ENCODE peak calls at places on chromosomes 11 and 22, in five cellular contexts. One of them, this sample, is unnamed.

GRCh38 chr11:19200410-19201201 is 1.2 kb downstream of the CSRP3 start:
- DNase-seq in CD8-positive, alpha-beta T cell: no peak
- DNase-seq in adipocyte: peak
- DNase-seq in endothelial cell of umbilical vein: peak
- DNase-seq in effector memory CD4-positive, alpha-beta T cell: no peak
- DNase-seq in this sample: no peak

GRCh38 chr11:117265745-117266144 is 25.4 kb upstream of the BACE1-AS start:
- DNase-seq in CD8-positive, alpha-beta T cell: no peak
- DNase-seq in adipocyte: no peak
- DNase-seq in endothelial cell of umbilical vein: no peak
- DNase-seq in effector memory CD4-positive, alpha-beta T cell: no peak
- DNase-seq in this sample: no peak

GRCh38 chr11:66100272-66101037 is 30.4 kb downstream of the PACS1 start:
- DNase-seq in CD8-positive, alpha-beta T cell: peak
- DNase-seq in adipocyte: no peak
- DNase-seq in endothelial cell of umbilical vein: no peak
- DNase-seq in effector memory CD4-positive, alpha-beta T cell: peak
- DNase-seq in this sample: no peak

GRCh38 chr11:35247428-35247827 is 108.5 kb downstream of the CD44 start:
- DNase-seq in CD8-positive, alpha-beta T cell: peak
- DNase-seq in adipocyte: no peak
- DNase-seq in endothelial cell of umbilical vein: no peak
- DNase-seq in effector memory CD4-positive, alpha-beta T cell: peak
- DNase-seq in this sample: no peak

GRCh38 chr11:9609002-9609759 is 35.7 kb downstream of the WEE1 start:
- DNase-seq in CD8-positive, alpha-beta T cell: no peak
- DNase-seq in adipocyte: no peak
- DNase-seq in endothelial cell of umbilical vein: no peak
- DNase-seq in effector memory CD4-positive, alpha-beta T cell: no peak
- DNase-seq in this sample: no peak

GRCh38 chr11:34266987-34267386 is 90.8 kb downstream of the ABTB2 start:
- DNase-seq in CD8-positive, alpha-beta T cell: no peak
- DNase-seq in adipocyte: no peak
- DNase-seq in endothelial cell of umbilical vein: no peak
- DNase-seq in effector memory CD4-positive, alpha-beta T cell: no peak
- DNase-seq in this sample: no peak

GRCh38 chr11:26331911-26332571 is at the start of gene ANO3:
- DNase-seq in CD8-positive, alpha-beta T cell: no peak
- DNase-seq in adipocyte: peak
- DNase-seq in endothelial cell of umbilical vein: peak
- DNase-seq in effector memory CD4-positive, alpha-beta T cell: no peak
- DNase-seq in this sample: peak

GRCh38 chr11:15893080-15893492 is 463.3 kb downstream of the SOX6 start:
- DNase-seq in CD8-positive, alpha-beta T cell: no peak
- DNase-seq in adipocyte: peak
- DNase-seq in endothelial cell of umbilical vein: peak
- DNase-seq in effector memory CD4-positive, alpha-beta T cell: no peak
- DNase-seq in this sample: no peak

GRCh38 chr22:19371893-19372292 is 59.6 kb downstream of the HIRA start:
- DNase-seq in CD8-positive, alpha-beta T cell: no peak
- DNase-seq in adipocyte: no peak
- DNase-seq in endothelial cell of umbilical vein: no peak
- DNase-seq in effector memory CD4-positive, alpha-beta T cell: no peak
- DNase-seq in this sample: no peak

GRCh38 chr11:109421981-109422590 is at the start of gene C11orf87:
- DNase-seq in CD8-positive, alpha-beta T cell: no peak
- DNase-seq in adipocyte: peak
- DNase-seq in endothelial cell of umbilical vein: no peak
- DNase-seq in effector memory CD4-positive, alpha-beta T cell: no peak
- DNase-seq in this sample: no peak

GRCh38 chr22:24969588-24970301 is 17.2 kb downstream of the KIAA1671 start:
- DNase-seq in CD8-positive, alpha-beta T cell: no peak
- DNase-seq in adipocyte: peak
- DNase-seq in endothelial cell of umbilical vein: peak
- DNase-seq in effector memory CD4-positive, alpha-beta T cell: no peak
- DNase-seq in this sample: no peak

GRCh38 chr22:11628651-11629511 is 3899.1 kb upstream of the OR11H1 start:
- DNase-seq in CD8-positive, alpha-beta T cell: no peak
- DNase-seq in adipocyte: no peak
- DNase-seq in endothelial cell of umbilical vein: no peak
- DNase-seq in effector memory CD4-positive, alpha-beta T cell: no peak
- DNase-seq in this sample: no peak

GRCh38 chr22:40345801-40346177 is 511 bp upstream of the ADSL start:
- DNase-seq in CD8-positive, alpha-beta T cell: peak
- DNase-seq in adipocyte: peak
- DNase-seq in endothelial cell of umbilical vein: no peak
- DNase-seq in effector memory CD4-positive, alpha-beta T cell: peak
- DNase-seq in this sample: no peak

GRCh38 chr11:31802609-31802989 is 8.5 kb downstream of the PAX6 start:
- DNase-seq in CD8-positive, alpha-beta T cell: no peak
- DNase-seq in adipocyte: no peak
- DNase-seq in endothelial cell of umbilical vein: no peak
- DNase-seq in effector memory CD4-positive, alpha-beta T cell: no peak
- DNase-seq in this sample: no peak

GRCh38 chr11:90916706-90917105 is 693.9 kb upstream of the CHORDC1 start:
- DNase-seq in CD8-positive, alpha-beta T cell: no peak
- DNase-seq in adipocyte: no peak
- DNase-seq in endothelial cell of umbilical vein: no peak
- DNase-seq in effector memory CD4-positive, alpha-beta T cell: no peak
- DNase-seq in this sample: no peak

GRCh38 chr11:120562806-120563425 is 51.4 kb downstream of the GRIK4 start:
- DNase-seq in CD8-positive, alpha-beta T cell: no peak
- DNase-seq in adipocyte: no peak
- DNase-seq in endothelial cell of umbilical vein: no peak
- DNase-seq in effector memory CD4-positive, alpha-beta T cell: no peak
- DNase-seq in this sample: no peak

GRCh38 chr11:125593113-125593761 is 585 bp downstream of the STT3A start:
- DNase-seq in CD8-positive, alpha-beta T cell: no peak
- DNase-seq in adipocyte: peak
- DNase-seq in endothelial cell of umbilical vein: no peak
- DNase-seq in effector memory CD4-positive, alpha-beta T cell: no peak
- DNase-seq in this sample: no peak

GRCh38 chr11:70661763-70662501 is 263.6 kb downstream of the CTTN start:
- DNase-seq in CD8-positive, alpha-beta T cell: no peak
- DNase-seq in adipocyte: peak
- DNase-seq in endothelial cell of umbilical vein: no peak
- DNase-seq in effector memory CD4-positive, alpha-beta T cell: no peak
- DNase-seq in this sample: no peak

GRCh38 chr11:46367244-46367915 is 14.1 kb upstream of the MDK start:
- DNase-seq in CD8-positive, alpha-beta T cell: peak
- DNase-seq in adipocyte: peak
- DNase-seq in endothelial cell of umbilical vein: peak
- DNase-seq in effector memory CD4-positive, alpha-beta T cell: peak
- DNase-seq in this sample: no peak

GRCh38 chr11:3675971-3676370 is 4.8 kb upstream of the CHRNA10 start:
- DNase-seq in CD8-positive, alpha-beta T cell: no peak
- DNase-seq in adipocyte: no peak
- DNase-seq in endothelial cell of umbilical vein: no peak
- DNase-seq in effector memory CD4-positive, alpha-beta T cell: no peak
- DNase-seq in this sample: no peak

GRCh38 chr11:109040303-109040702 is 375.4 kb downstream of the DDX10 start:
- DNase-seq in CD8-positive, alpha-beta T cell: no peak
- DNase-seq in adipocyte: no peak
- DNase-seq in endothelial cell of umbilical vein: no peak
- DNase-seq in effector memory CD4-positive, alpha-beta T cell: no peak
- DNase-seq in this sample: peak

GRCh38 chr11:106497321-106497720 is 419.9 kb downstream of the AASDHPPT start:
- DNase-seq in CD8-positive, alpha-beta T cell: no peak
- DNase-seq in adipocyte: no peak
- DNase-seq in endothelial cell of umbilical vein: no peak
- DNase-seq in effector memory CD4-positive, alpha-beta T cell: no peak
- DNase-seq in this sample: no peak

GRCh38 chr11:40292636-40293585 is 1166.5 kb downstream of the LRRC4C start:
- DNase-seq in CD8-positive, alpha-beta T cell: no peak
- DNase-seq in adipocyte: peak
- DNase-seq in endothelial cell of umbilical vein: no peak
- DNase-seq in effector memory CD4-positive, alpha-beta T cell: no peak
- DNase-seq in this sample: no peak

GRCh38 chr11:44241851-44242250 is 68.1 kb downstream of the ALX4 start:
- DNase-seq in CD8-positive, alpha-beta T cell: no peak
- DNase-seq in adipocyte: no peak
- DNase-seq in endothelial cell of umbilical vein: no peak
- DNase-seq in effector memory CD4-positive, alpha-beta T cell: no peak
- DNase-seq in this sample: no peak

GRCh38 chr11:82842019-82842418 is 58.2 kb downstream of the PRCP start:
- DNase-seq in CD8-positive, alpha-beta T cell: no peak
- DNase-seq in adipocyte: no peak
- DNase-seq in endothelial cell of umbilical vein: no peak
- DNase-seq in effector memory CD4-positive, alpha-beta T cell: no peak
- DNase-seq in this sample: no peak

GRCh38 chr11:59012942-59013256 is 73.2 kb upstream of the GLYATL1B start:
- DNase-seq in CD8-positive, alpha-beta T cell: no peak
- DNase-seq in adipocyte: no peak
- DNase-seq in endothelial cell of umbilical vein: no peak
- DNase-seq in effector memory CD4-positive, alpha-beta T cell: no peak
- DNase-seq in this sample: no peak

GRCh38 chr11:9783986-9784385 is 120.1 kb downstream of the SWAP70 start:
- DNase-seq in CD8-positive, alpha-beta T cell: no peak
- DNase-seq in adipocyte: no peak
- DNase-seq in endothelial cell of umbilical vein: no peak
- DNase-seq in effector memory CD4-positive, alpha-beta T cell: no peak
- DNase-seq in this sample: no peak

GRCh38 chr11:124776865-124777645 is 15.0 kb upstream of the ESAM start:
- DNase-seq in CD8-positive, alpha-beta T cell: no peak
- DNase-seq in adipocyte: no peak
- DNase-seq in endothelial cell of umbilical vein: no peak
- DNase-seq in effector memory CD4-positive, alpha-beta T cell: no peak
- DNase-seq in this sample: no peak

GRCh38 chr11:114090976-114091375 is 31.5 kb downstream of the ZBTB16 start:
- DNase-seq in CD8-positive, alpha-beta T cell: no peak
- DNase-seq in adipocyte: no peak
- DNase-seq in endothelial cell of umbilical vein: no peak
- DNase-seq in effector memory CD4-positive, alpha-beta T cell: no peak
- DNase-seq in this sample: no peak

DNA sequence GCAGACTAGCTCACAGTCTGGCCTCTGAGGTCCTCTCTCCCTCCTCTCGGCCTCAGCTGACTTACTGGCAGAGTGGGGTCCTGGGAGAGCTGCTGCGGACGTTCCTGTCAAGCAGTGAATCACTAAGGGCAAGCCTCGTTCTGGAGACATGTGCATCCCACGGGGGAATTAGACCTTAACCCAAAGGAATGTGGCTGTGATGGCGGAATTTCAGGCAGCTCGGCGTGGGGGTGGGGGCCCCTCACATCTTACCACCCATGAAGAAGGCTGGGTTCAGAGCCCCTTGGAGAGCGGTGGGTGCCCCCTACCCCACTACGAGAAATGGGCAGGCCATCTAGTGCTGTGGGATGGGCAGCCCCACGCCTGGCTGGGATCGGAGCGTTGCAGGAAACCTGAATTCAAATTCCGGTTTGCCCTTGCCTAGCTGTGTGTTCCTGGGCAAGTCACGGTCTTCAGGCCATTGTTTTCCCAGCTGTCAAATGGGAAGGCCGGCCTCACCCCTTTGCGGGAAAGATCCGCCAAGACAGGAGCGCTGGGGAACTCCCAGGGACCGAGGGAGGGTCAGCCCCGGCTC is 559 bp downstream of the LRRC32 start:
- DNase-seq in CD8-positive, alpha-beta T cell: no peak
- DNase-seq in adipocyte: peak
- DNase-seq in endothelial cell of umbilical vein: peak
- DNase-seq in effector memory CD4-positive, alpha-beta T cell: no peak
- DNase-seq in this sample: no peak
- H3K4me3 ChIP-seq in CD8-positive, alpha-beta T cell: peak
- H3K4me3 ChIP-seq in adipocyte: peak
- H3K4me3 ChIP-seq in endothelial cell of umbilical vein: peak
- H3K4me3 ChIP-seq in effector memory CD4-positive, alpha-beta T cell: peak
- H3K4me3 ChIP-seq in this sample: peak

GRCh38 chr11:78187366-78188011 is 937 bp downstream of the KCTD21 start:
- DNase-seq in CD8-positive, alpha-beta T cell: no peak
- DNase-seq in adipocyte: no peak
- DNase-seq in endothelial cell of umbilical vein: no peak
- DNase-seq in effector memory CD4-positive, alpha-beta T cell: no peak
- DNase-seq in this sample: no peak
- H3K4me3 ChIP-seq in CD8-positive, alpha-beta T cell: peak
- H3K4me3 ChIP-seq in adipocyte: peak
- H3K4me3 ChIP-seq in endothelial cell of umbilical vein: peak
- H3K4me3 ChIP-seq in effector memory CD4-positive, alpha-beta T cell: peak
- H3K4me3 ChIP-seq in this sample: peak

DNA sequence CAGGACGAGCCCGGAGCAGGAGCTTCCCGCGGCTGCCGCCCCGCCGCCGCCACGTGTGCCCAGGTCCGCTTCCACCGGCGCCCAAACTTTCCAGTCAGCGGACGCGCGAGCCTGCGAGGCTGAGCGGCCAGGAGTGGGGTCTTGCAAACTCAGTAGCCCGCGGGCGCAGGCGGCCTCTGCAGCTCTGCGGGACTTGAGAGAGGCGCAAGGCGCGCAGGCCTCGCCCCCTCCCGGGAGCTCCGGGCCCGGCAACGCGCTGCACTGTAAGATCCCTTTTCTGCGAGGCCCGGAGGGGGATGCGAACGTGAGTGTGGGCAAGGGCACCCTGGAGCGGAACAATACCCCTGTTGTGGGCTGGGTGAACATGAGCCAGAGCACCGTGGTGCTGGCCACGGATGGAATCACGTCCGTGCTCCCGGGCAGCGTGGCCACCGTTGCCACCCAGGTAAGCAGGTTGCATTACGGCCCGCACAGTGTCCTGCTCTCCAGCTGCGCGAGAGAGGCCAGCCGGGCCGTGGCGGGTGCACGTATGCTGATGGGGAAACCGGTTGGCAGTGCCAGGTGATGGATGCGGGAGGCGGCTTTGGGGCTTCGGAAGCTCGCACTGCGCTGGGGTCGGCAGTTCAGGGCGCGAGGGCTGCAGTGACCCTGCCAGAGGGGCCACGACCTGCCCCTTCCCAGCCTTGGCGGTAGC is 2.0 kb downstream of the SLC6A5 start:
- DNase-seq in CD8-positive, alpha-beta T cell: no peak
- DNase-seq in adipocyte: no peak
- DNase-seq in endothelial cell of umbilical vein: no peak
- DNase-seq in effector memory CD4-positive, alpha-beta T cell: no peak
- DNase-seq in this sample: no peak
- H3K4me3 ChIP-seq in CD8-positive, alpha-beta T cell: no peak
- H3K4me3 ChIP-seq in adipocyte: no peak
- H3K4me3 ChIP-seq in endothelial cell of umbilical vein: no peak
- H3K4me3 ChIP-seq in effector memory CD4-positive, alpha-beta T cell: no peak
- H3K4me3 ChIP-seq in this sample: peak

DNA sequence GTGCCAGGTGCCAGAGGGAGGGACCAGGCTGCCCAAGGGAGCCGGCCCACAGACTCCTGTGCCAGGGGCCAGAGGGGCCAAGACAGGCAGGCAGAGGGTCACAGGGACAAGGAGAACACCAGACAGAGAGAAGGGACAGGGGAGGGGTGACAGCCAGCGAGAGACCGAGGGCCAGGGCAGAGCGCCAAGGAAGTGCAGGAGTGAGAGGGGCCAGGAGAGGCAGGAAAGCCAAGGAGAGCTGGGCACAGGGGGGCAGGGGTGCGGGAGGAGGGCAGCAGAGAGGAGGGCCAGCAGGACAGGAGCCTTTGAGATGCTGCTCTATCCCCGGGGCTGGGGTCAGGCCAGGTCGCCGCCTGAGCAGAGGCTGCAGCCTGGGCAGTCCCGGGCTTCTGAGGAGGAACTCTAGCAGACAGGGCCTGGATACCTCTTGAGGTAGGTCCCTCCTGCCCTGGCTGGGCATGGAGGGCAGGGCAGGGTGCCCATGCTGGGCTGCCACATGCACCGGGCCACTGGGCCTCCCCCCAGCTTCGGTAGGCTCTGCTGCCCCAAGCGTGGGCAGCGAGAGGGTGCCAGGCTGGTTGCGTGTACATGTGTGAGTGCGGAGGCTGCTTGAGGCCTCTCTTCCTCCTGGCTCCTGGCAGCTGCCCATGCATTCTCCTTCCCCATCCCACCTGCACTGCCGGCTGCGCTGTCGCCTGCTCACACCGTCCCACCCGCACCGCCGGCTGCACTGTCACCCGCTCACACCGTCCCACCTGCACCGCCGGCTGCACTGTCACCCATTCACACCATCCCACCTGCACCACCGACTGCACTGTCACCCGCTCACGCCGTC is 12.2 kb downstream of the LSP1 start:
- DNase-seq in CD8-positive, alpha-beta T cell: no peak
- DNase-seq in adipocyte: no peak
- DNase-seq in endothelial cell of umbilical vein: no peak
- DNase-seq in effector memory CD4-positive, alpha-beta T cell: no peak
- DNase-seq in this sample: no peak
- H3K4me3 ChIP-seq in CD8-positive, alpha-beta T cell: no peak
- H3K4me3 ChIP-seq in adipocyte: no peak
- H3K4me3 ChIP-seq in endothelial cell of umbilical vein: no peak
- H3K4me3 ChIP-seq in effector memory CD4-positive, alpha-beta T cell: no peak
- H3K4me3 ChIP-seq in this sample: no peak